ENCODE peak calls at places on chromosomes 5 and 9, in eight cellular contexts. M, V, E, O, G, Z, U and N are unnamed samples.

GRCh38 chr5:42791151-42791550 is 20.5 kb downstream of the SELENOP start:
- DNase-seq in O (no peak), U (no peak), Z (no peak), G (no peak), M (no peak), V (no peak), E (no peak), N (no peak)

GRCh38 chr5:65630981-65631380 is 6.2 kb downstream of the SHLD3 start:
- DNase-seq in M (no peak), G (no peak), Z (no peak), E (no peak), O (no peak), V (no peak), U (no peak), N (no peak)

GRCh38 chr5:41790038-41790776 is 80.0 kb downstream of the OXCT1 start:
- DNase-seq in E (no peak), O (peak), G (no peak), U (no peak), Z (no peak), V (no peak), M (no peak), N (no peak)

GRCh38 chr5:63957617-63958016 is 4.6 kb downstream of the HTR1A start:
- DNase-seq in V (no peak), Z (no peak), O (no peak), U (no peak), M (no peak), E (no peak), G (no peak), N (no peak)

GRCh38 chr9:7871977-7872730 is 72.6 kb upstream of the DMAC1 start:
- DNase-seq in E (no peak), O (no peak), G (no peak), Z (no peak), M (no peak), U (no peak), V (no peak), N (no peak)

GRCh38 chr5:1315709-1316587 is 21.1 kb upstream of the TERT start:
- DNase-seq in Z (peak), U (no peak), V (peak), O (no peak), M (no peak), G (peak), E (peak), N (no peak)

GRCh38 chr5:76303917-76304316 is 99.2 kb upstream of the IQGAP2 start:
- DNase-seq in E (no peak), U (no peak), M (no peak), G (no peak), Z (peak), V (peak), O (no peak), N (no peak)

GRCh38 chr5:368162-369084 is 46.9 kb downstream of the AHRR start:
- DNase-seq in M (no peak), Z (peak), E (peak), G (peak), V (peak), U (peak), O (peak), N (no peak)

GRCh38 chr9:123471843-123472570 is 116.0 kb downstream of the CRB2 start:
- DNase-seq in Z (no peak), G (no peak), E (no peak), U (no peak), O (no peak), V (no peak), M (no peak), N (no peak)

GRCh38 chr9:109440117-109440515 is 58.0 kb downstream of the PTPN3 start:
- DNase-seq in E (no peak), M (peak), V (no peak), U (no peak), O (no peak), Z (no peak), G (no peak), N (no peak)

GRCh38 chr9:113687680-113688371 is 188.3 kb upstream of the ZNF618 start:
- DNase-seq in E (no peak), Z (no peak), G (no peak), O (no peak), U (no peak), V (no peak), M (no peak), N (no peak)

GRCh38 chr9:110578896-110579752 is at the start of gene SVEP1:
- DNase-seq in M (peak), O (peak), G (peak), U (peak), Z (peak), V (no peak), E (peak), N (peak)

GRCh38 chr5:131610198-131611063 is 24.6 kb downstream of the RAPGEF6 start:
- DNase-seq in G (no peak), E (no peak), U (no peak), M (no peak), O (peak), Z (no peak), V (no peak), N (no peak)

GRCh38 chr9:83473488-83473971 is 64.7 kb downstream of the FRMD3 start:
- DNase-seq in O (no peak), Z (no peak), G (no peak), M (no peak), U (no peak), E (no peak), V (no peak), N (no peak)

GRCh38 chr9:76634356-76635054 is 129.7 kb upstream of the PCA3 start:
- DNase-seq in U (no peak), M (no peak), V (no peak), Z (no peak), G (no peak), O (peak), E (no peak), N (no peak)

GRCh38 chr9:132241840-132242620 is 80.2 kb downstream of the NTNG2 start:
- DNase-seq in G (peak), V (peak), E (peak), Z (no peak), U (no peak), M (no peak), O (no peak), N (no peak)

GRCh38 chr9:137237759-137238726 is 3.0 kb upstream of the TUBB4B start:
- DNase-seq in Z (no peak), U (no peak), V (no peak), G (no peak), E (no peak), M (no peak), O (no peak), N (no peak)

GRCh38 chr5:58016329-58016728 is 443.6 kb downstream of the PLK2 start:
- DNase-seq in Z (no peak), E (no peak), V (no peak), G (peak), O (peak), U (peak), M (no peak), N (no peak)

GRCh38 chr9:76219555-76220151 is 174.6 kb downstream of the RFK start:
- DNase-seq in G (no peak), Z (no peak), O (no peak), E (peak), M (no peak), V (no peak), U (no peak), N (no peak)

GRCh38 chr9:20506631-20507030 is 115.7 kb downstream of the MLLT3 start:
- DNase-seq in O (no peak), G (no peak), M (no peak), E (no peak), U (no peak), V (no peak), Z (no peak), N (no peak)

GRCh38 chr5:132459031-132459982 is 31.3 kb downstream of the IRF1 start:
- DNase-seq in G (peak), M (no peak), Z (peak), O (peak), U (no peak), E (no peak), V (no peak), N (no peak)

GRCh38 chr5:19739691-19740090 is 248.3 kb downstream of the CDH18 start:
- DNase-seq in O (no peak), Z (no peak), M (no peak), V (no peak), E (no peak), U (peak), G (no peak), N (no peak)

GRCh38 chr5:141876628-141877477 is 1.4 kb downstream of the PCDH1 start:
- DNase-seq in Z (peak), U (no peak), M (no peak), O (no peak), G (no peak), V (no peak), E (no peak), N (no peak)

GRCh38 chr5:52867809-52868208 is 80.1 kb downstream of the ITGA1 start:
- DNase-seq in G (no peak), U (no peak), O (peak), V (no peak), E (no peak), Z (peak), M (no peak), N (no peak)

GRCh38 chr9:89042984-89043383 is 51.7 kb downstream of the S1PR3 start:
- DNase-seq in E (no peak), Z (no peak), U (no peak), O (no peak), G (no peak), V (no peak), M (no peak), N (no peak)

GRCh38 chr5:16663848-16664247 is 47.1 kb upstream of the RETREG1 start:
- DNase-seq in V (no peak), M (no peak), Z (no peak), E (no peak), U (no peak), O (no peak), G (no peak), N (no peak)

GRCh38 chr5:156896545-156896944 is 46.5 kb downstream of the PPP1R2B start:
- DNase-seq in M (peak), Z (no peak), O (no peak), V (no peak), U (no peak), G (no peak), E (no peak), N (no peak)

GRCh38 chr9:4515958-4516375 is 25.7 kb downstream of the SLC1A1 start:
- DNase-seq in V (no peak), M (no peak), U (no peak), Z (no peak), O (no peak), G (no peak), E (no peak), N (no peak)

GRCh38 chr5:134464988-134465855 is 53.5 kb upstream of the CDKN2AIPNL start:
- DNase-seq in O (no peak), E (no peak), M (no peak), V (no peak), Z (peak), G (peak), U (no peak), N (no peak)
- H3K27ac ChIP-seq in O (no peak), E (no peak), M (peak), V (peak), Z (peak), G (peak), U (peak), N (peak)

GRCh38 chr5:5981562-5981961 is 396.8 kb downstream of the MED10 start:
- DNase-seq in G (no peak), V (no peak), M (no peak), O (no peak), E (no peak), U (no peak), Z (no peak), N (no peak)
- H3K27ac ChIP-seq in G (no peak), V (no peak), M (no peak), O (no peak), E (no peak), U (no peak), Z (no peak), N (no peak)

DNA sequence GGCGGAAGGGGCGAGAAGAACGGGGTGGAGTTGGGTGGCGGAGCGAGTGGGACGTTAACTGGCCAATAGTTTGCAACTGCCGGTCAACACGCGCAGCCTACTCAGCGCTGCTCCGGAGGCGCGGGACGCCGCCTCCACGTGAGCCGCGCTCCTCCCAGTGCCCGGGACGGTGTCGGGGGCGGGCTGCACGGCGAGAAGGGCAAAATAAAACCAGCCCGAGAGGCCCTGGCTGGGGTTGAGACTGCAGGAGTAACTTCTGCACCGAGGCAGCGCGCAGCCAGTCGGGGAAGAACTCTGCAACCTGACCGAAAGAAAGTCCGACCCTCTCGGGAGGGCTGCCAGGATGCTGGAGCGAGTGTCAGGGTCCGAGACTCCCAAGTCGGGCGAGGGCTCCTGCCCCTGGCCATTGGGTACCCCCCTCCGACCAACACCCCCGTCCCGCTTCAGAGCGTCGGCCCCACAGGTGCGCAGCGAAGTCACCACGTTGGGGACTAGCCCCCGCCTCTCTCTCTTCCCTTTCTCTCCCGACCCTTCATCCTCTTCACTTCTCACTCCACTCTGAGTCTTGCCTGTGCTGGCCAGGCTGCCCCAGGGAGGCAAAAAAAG is 25.1 kb upstream of the ELAVL2 start:
- DNase-seq in E (peak), M (peak), O (peak), Z (no peak), G (no peak), U (no peak), V (no peak), N (no peak)
- H3K27ac ChIP-seq in E (no peak), M (no peak), O (no peak), Z (no peak), G (no peak), U (no peak), V (no peak), N (no peak)

GRCh38 chr5:14339467-14339866 is 196.3 kb downstream of the TRIO start:
- DNase-seq in U (no peak), E (no peak), V (no peak), G (no peak), M (peak), Z (no peak), O (no peak), N (peak)

GRCh38 chr5:14342306-14342705 is 199.2 kb downstream of the TRIO start:
- DNase-seq in O (no peak), Z (no peak), M (no peak), E (no peak), G (no peak), V (no peak), U (no peak), N (no peak)

GRCh38 chr5:14341571-14342225 is 198.6 kb downstream of the TRIO start:
- DNase-seq in U (no peak), O (no peak), V (no peak), E (peak), G (no peak), Z (no peak), M (no peak), N (no peak)

GRCh38 chr5:14347522-14347921 is 204.4 kb downstream of the TRIO start:
- DNase-seq in E (no peak), O (no peak), G (no peak), V (no peak), M (no peak), Z (no peak), U (no peak), N (no peak)

GRCh38 chr5:14343376-14343775 is 200.2 kb downstream of the TRIO start:
- DNase-seq in V (no peak), Z (no peak), O (no peak), E (no peak), G (no peak), M (no peak), U (no peak), N (no peak)
- H3K27ac ChIP-seq in V (no peak), Z (no peak), O (no peak), E (no peak), G (no peak), M (no peak), U (no peak), N (no peak)

DNA sequence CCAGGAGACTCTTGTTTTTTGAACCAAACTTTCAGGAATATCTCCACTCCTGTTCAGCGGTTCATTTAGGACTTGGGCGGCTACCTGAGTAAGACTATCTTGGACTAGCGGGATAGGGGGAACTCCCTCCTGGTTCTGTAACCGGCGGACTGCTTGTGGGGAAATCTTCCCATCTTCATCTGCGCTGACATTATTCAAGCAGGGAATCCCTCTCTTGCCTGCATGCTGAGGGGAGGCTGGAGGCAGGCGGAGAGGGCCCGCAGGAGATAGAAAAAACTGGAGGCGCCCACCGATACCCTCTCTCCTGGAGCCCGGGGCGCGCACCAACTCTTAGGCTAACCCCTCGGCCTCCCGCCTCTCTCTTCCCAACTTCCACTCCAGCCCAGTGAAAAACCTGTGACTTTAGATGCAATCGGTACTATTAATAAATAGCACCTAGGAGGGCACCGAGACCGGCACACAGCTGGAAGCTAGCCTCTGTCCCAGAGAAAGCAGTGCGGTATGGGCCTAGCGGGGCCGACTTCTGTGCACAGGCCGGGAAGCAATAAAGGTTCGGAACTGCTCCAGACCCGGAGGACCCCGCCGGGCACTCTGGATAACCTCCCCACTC is 1.7 kb downstream of the EFNA5 start:
- DNase-seq in V (no peak), U (no peak), G (no peak), O (no peak), E (peak), Z (peak), M (no peak), N (no peak)
- H3K27ac ChIP-seq in V (no peak), U (no peak), G (peak), O (no peak), E (no peak), Z (peak), M (peak), N (no peak)

GRCh38 chr9:124800306-124801259 is 23.6 kb downstream of the OLFML2A start:
- DNase-seq in V (no peak), G (no peak), M (peak), Z (no peak), O (peak), U (peak), E (no peak), N (no peak)

GRCh38 chr9:124802426-124802825 is 25.5 kb downstream of the OLFML2A start:
- DNase-seq in M (no peak), V (no peak), Z (no peak), O (no peak), G (no peak), U (no peak), E (no peak), N (no peak)

GRCh38 chr9:124797343-124798103 is 20.6 kb downstream of the OLFML2A start:
- DNase-seq in M (no peak), G (no peak), U (no peak), V (no peak), Z (no peak), O (no peak), E (no peak), N (no peak)

GRCh38 chr9:124801356-124801755 is 24.4 kb downstream of the OLFML2A start:
- DNase-seq in G (no peak), U (no peak), V (no peak), O (no peak), E (no peak), Z (no peak), M (no peak), N (no peak)

DNA sequence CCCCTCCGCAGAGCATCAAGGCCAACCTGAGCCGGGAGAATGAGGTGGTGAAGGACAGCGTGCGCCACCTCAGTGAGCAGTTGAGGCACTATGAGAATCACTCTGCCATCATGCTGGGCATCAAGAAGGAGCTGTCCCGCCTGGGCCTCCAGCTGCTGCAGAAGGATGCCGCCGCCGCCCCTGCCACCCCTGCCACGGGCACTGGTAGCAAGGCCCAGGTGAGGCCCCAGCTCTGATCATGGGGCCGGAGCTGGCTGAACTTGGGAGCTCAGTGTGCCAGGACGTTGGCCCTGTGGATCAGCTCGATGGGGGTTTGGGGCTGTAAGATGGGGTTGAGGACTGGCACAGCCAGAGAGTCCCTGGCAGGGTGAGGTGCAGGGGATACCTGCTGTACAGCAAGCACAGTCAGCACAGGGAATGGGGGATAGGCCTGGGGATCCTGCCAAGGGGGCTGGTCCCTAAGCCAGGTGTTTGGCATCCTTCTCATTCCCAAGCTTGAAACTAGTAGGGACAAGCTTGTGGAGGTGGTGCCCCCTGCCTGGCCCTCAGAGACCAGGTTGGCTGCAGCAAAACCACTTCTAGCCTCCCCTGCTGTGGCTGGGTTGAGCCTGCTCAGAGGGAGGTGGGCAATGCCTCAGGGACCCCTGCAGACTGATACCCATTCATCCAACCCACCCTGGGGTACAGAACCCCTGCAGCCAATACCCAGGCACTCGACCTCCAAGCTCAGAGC is 22.5 kb downstream of the OLFML2A start:
- DNase-seq in M (no peak), V (no peak), G (no peak), U (no peak), O (no peak), E (no peak), Z (no peak), N (no peak)
- H3K27ac ChIP-seq in M (no peak), V (no peak), G (no peak), U (no peak), O (no peak), E (no peak), Z (no peak), N (no peak)

GRCh38 chr5:124343451-124343867 is 403.0 kb downstream of the ZNF608 start:
- DNase-seq in V (no peak), G (no peak), Z (no peak), U (no peak), M (peak), O (peak), E (no peak), N (no peak)
- H3K27ac ChIP-seq in V (no peak), G (no peak), Z (no peak), U (no peak), M (peak), O (no peak), E (no peak), N (no peak)

DNA sequence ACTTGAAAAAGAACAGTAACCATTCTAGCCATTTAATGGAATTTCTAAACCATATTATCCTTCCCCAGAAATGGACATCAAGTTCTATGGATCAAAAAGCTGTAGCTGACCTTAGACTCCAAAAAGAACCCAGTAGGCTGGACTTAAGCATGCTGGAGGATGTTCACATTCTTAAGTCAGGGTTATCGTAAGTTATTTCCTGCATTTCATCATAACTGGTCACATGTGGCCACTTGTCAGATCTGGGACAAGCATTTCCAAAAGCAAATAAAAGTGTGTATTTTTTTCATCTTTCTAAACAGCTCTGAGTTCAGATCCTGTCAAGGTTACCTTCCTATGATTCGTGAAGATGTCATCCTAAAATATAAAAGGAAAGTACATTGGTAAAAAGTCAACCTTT is 274.5 kb upstream of the PTGER4 start:
- DNase-seq in V (no peak), G (no peak), U (peak), E (no peak), M (no peak), Z (no peak), O (no peak), N (no peak)
- H3K27ac ChIP-seq in V (peak), G (peak), U (no peak), E (no peak), M (peak), Z (no peak), O (no peak), N (no peak)